ENCODE peak calls at places on chromosome 1, in six cellular contexts. One of them, this sample, is unnamed.

GRCh38 chr1:187096689-187097088 is 267.9 kb downstream of the PLA2G4A start:
- DNase-seq in stomach: no peak
- DNase-seq in HTR-8/SVneo: no peak
- DNase-seq in ELF-1: no peak
- DNase-seq in psoas muscle: no peak
- DNase-seq in nucleus accumbens: no peak
- DNase-seq in this sample: no peak

GRCh38 chr1:94961582-94961981 is 34.7 kb upstream of the CNN3 start:
- DNase-seq in stomach: no peak
- DNase-seq in HTR-8/SVneo: no peak
- DNase-seq in ELF-1: no peak
- DNase-seq in psoas muscle: no peak
- DNase-seq in nucleus accumbens: no peak
- DNase-seq in this sample: no peak

GRCh38 chr1:9397047-9397446 is 104.4 kb downstream of the SPSB1 start:
- DNase-seq in stomach: no peak
- DNase-seq in HTR-8/SVneo: no peak
- DNase-seq in ELF-1: no peak
- DNase-seq in psoas muscle: no peak
- DNase-seq in nucleus accumbens: no peak
- DNase-seq in this sample: no peak

GRCh38 chr1:226548281-226549093 is at the start of gene STUM:
- DNase-seq in stomach: peak
- DNase-seq in HTR-8/SVneo: no peak
- DNase-seq in ELF-1: peak
- DNase-seq in psoas muscle: peak
- DNase-seq in nucleus accumbens: no peak
- DNase-seq in this sample: no peak

GRCh38 chr1:3727042-3727824 is 25.0 kb upstream of the CCDC27 start:
- DNase-seq in stomach: peak
- DNase-seq in HTR-8/SVneo: no peak
- DNase-seq in ELF-1: peak
- DNase-seq in psoas muscle: no peak
- DNase-seq in nucleus accumbens: no peak
- DNase-seq in this sample: no peak

GRCh38 chr1:53461329-53462044 is 2.3 kb downstream of the DMRTB1 start:
- DNase-seq in stomach: no peak
- DNase-seq in HTR-8/SVneo: no peak
- DNase-seq in ELF-1: no peak
- DNase-seq in psoas muscle: no peak
- DNase-seq in nucleus accumbens: no peak
- DNase-seq in this sample: no peak

GRCh38 chr1:29636936-29637335 is 400.6 kb downstream of the PTPRU start:
- DNase-seq in stomach: no peak
- DNase-seq in HTR-8/SVneo: no peak
- DNase-seq in ELF-1: no peak
- DNase-seq in psoas muscle: no peak
- DNase-seq in nucleus accumbens: no peak
- DNase-seq in this sample: no peak

GRCh38 chr1:94903318-94904009 is 23.4 kb downstream of the CNN3 start:
- DNase-seq in stomach: no peak
- DNase-seq in HTR-8/SVneo: no peak
- DNase-seq in ELF-1: no peak
- DNase-seq in psoas muscle: no peak
- DNase-seq in nucleus accumbens: no peak
- DNase-seq in this sample: no peak

GRCh38 chr1:3695326-3696217 is 43.3 kb downstream of the TP73 start:
- DNase-seq in stomach: peak
- DNase-seq in HTR-8/SVneo: peak
- DNase-seq in ELF-1: peak
- DNase-seq in psoas muscle: no peak
- DNase-seq in nucleus accumbens: no peak
- DNase-seq in this sample: no peak

GRCh38 chr1:6554907-6555778 is at the start of gene TAS1R1:
- DNase-seq in stomach: peak
- DNase-seq in HTR-8/SVneo: no peak
- DNase-seq in ELF-1: no peak
- DNase-seq in psoas muscle: peak
- DNase-seq in nucleus accumbens: no peak
- DNase-seq in this sample: no peak

GRCh38 chr1:201456499-201457309 is 12.3 kb downstream of the PHLDA3 start:
- DNase-seq in stomach: no peak
- DNase-seq in HTR-8/SVneo: no peak
- DNase-seq in ELF-1: peak
- DNase-seq in psoas muscle: peak
- DNase-seq in nucleus accumbens: peak
- DNase-seq in this sample: no peak

GRCh38 chr1:246690100-246690499 is 34.1 kb upstream of the SCCPDH start:
- DNase-seq in stomach: no peak
- DNase-seq in HTR-8/SVneo: no peak
- DNase-seq in ELF-1: no peak
- DNase-seq in psoas muscle: no peak
- DNase-seq in nucleus accumbens: no peak
- DNase-seq in this sample: no peak

GRCh38 chr1:85372683-85373446 is 92.1 kb downstream of the DDAH1 start:
- DNase-seq in stomach: no peak
- DNase-seq in HTR-8/SVneo: peak
- DNase-seq in ELF-1: no peak
- DNase-seq in psoas muscle: no peak
- DNase-seq in nucleus accumbens: no peak
- DNase-seq in this sample: peak

GRCh38 chr1:145997156-145998023 is 1.0 kb upstream of the TXNIP start:
- DNase-seq in stomach: peak
- DNase-seq in HTR-8/SVneo: no peak
- DNase-seq in ELF-1: peak
- DNase-seq in psoas muscle: peak
- DNase-seq in nucleus accumbens: no peak
- DNase-seq in this sample: no peak

GRCh38 chr1:165954940-165955339 is 127.5 kb downstream of the UCK2 start:
- DNase-seq in stomach: no peak
- DNase-seq in HTR-8/SVneo: no peak
- DNase-seq in ELF-1: no peak
- DNase-seq in psoas muscle: no peak
- DNase-seq in nucleus accumbens: no peak
- DNase-seq in this sample: no peak

GRCh38 chr1:44801491-44802305 is 1.5 kb downstream of the PLK3 start:
- DNase-seq in stomach: no peak
- DNase-seq in HTR-8/SVneo: no peak
- DNase-seq in ELF-1: no peak
- DNase-seq in psoas muscle: no peak
- DNase-seq in nucleus accumbens: no peak
- DNase-seq in this sample: no peak

GRCh38 chr1:47776554-47777156 is 220.5 kb downstream of the TRABD2B start:
- DNase-seq in stomach: no peak
- DNase-seq in HTR-8/SVneo: no peak
- DNase-seq in ELF-1: no peak
- DNase-seq in psoas muscle: no peak
- DNase-seq in nucleus accumbens: no peak
- DNase-seq in this sample: no peak

GRCh38 chr1:221740260-221740830 is 1.5 kb downstream of the DUSP10 start:
- DNase-seq in stomach: no peak
- DNase-seq in HTR-8/SVneo: no peak
- DNase-seq in ELF-1: no peak
- DNase-seq in psoas muscle: no peak
- DNase-seq in nucleus accumbens: no peak
- DNase-seq in this sample: no peak

GRCh38 chr1:43452789-43453441 is 816 bp downstream of the HYI start:
- DNase-seq in stomach: peak
- DNase-seq in HTR-8/SVneo: peak
- DNase-seq in ELF-1: peak
- DNase-seq in psoas muscle: no peak
- DNase-seq in nucleus accumbens: no peak
- DNase-seq in this sample: no peak

GRCh38 chr1:41870076-41870562 is 48.6 kb downstream of the HIVEP3 start:
- DNase-seq in stomach: no peak
- DNase-seq in HTR-8/SVneo: peak
- DNase-seq in ELF-1: no peak
- DNase-seq in psoas muscle: no peak
- DNase-seq in nucleus accumbens: no peak
- DNase-seq in this sample: peak

GRCh38 chr1:244144053-244144452 is 93.0 kb downstream of the ZBTB18 start:
- DNase-seq in stomach: no peak
- DNase-seq in HTR-8/SVneo: no peak
- DNase-seq in ELF-1: no peak
- DNase-seq in psoas muscle: no peak
- DNase-seq in nucleus accumbens: no peak
- DNase-seq in this sample: no peak

GRCh38 chr1:108057536-108057935 is 92.6 kb upstream of the VAV3 start:
- DNase-seq in stomach: no peak
- DNase-seq in HTR-8/SVneo: no peak
- DNase-seq in ELF-1: peak
- DNase-seq in psoas muscle: peak
- DNase-seq in nucleus accumbens: no peak
- DNase-seq in this sample: no peak

GRCh38 chr1:189429610-189430009 is 1048.1 kb downstream of the BRINP3 start:
- DNase-seq in stomach: no peak
- DNase-seq in HTR-8/SVneo: peak
- DNase-seq in ELF-1: peak
- DNase-seq in psoas muscle: no peak
- DNase-seq in nucleus accumbens: no peak
- DNase-seq in this sample: no peak

GRCh38 chr1:147618077-147618569 is 52.2 kb downstream of the ACP6 start:
- DNase-seq in stomach: no peak
- DNase-seq in HTR-8/SVneo: no peak
- DNase-seq in ELF-1: no peak
- DNase-seq in psoas muscle: no peak
- DNase-seq in nucleus accumbens: no peak
- DNase-seq in this sample: no peak

GRCh38 chr1:173344034-173344743 is 132.9 kb upstream of the PRDX6 start:
- DNase-seq in stomach: no peak
- DNase-seq in HTR-8/SVneo: no peak
- DNase-seq in ELF-1: no peak
- DNase-seq in psoas muscle: no peak
- DNase-seq in nucleus accumbens: no peak
- DNase-seq in this sample: no peak

GRCh38 chr1:6517435-6517851 is 26.0 kb upstream of the PLEKHG5 start:
- DNase-seq in stomach: no peak
- DNase-seq in HTR-8/SVneo: peak
- DNase-seq in ELF-1: peak
- DNase-seq in psoas muscle: no peak
- DNase-seq in nucleus accumbens: no peak
- DNase-seq in this sample: no peak

GRCh38 chr1:225657462-225657989 is 4.6 kb upstream of the ENAH start:
- DNase-seq in stomach: no peak
- DNase-seq in HTR-8/SVneo: peak
- DNase-seq in ELF-1: peak
- DNase-seq in psoas muscle: no peak
- DNase-seq in nucleus accumbens: no peak
- DNase-seq in this sample: no peak

GRCh38 chr1:162443906-162444305 is 32.0 kb upstream of the SH2D1B start:
- DNase-seq in stomach: no peak
- DNase-seq in HTR-8/SVneo: no peak
- DNase-seq in ELF-1: no peak
- DNase-seq in psoas muscle: no peak
- DNase-seq in nucleus accumbens: no peak
- DNase-seq in this sample: no peak

GRCh38 chr1:182795563-182796228 is 6.1 kb downstream of the NPL start:
- DNase-seq in stomach: no peak
- DNase-seq in HTR-8/SVneo: no peak
- DNase-seq in ELF-1: no peak
- DNase-seq in psoas muscle: no peak
- DNase-seq in nucleus accumbens: no peak
- DNase-seq in this sample: peak

GRCh38 chr1:205344010-205344808 is 12.5 kb downstream of the KLHDC8A start:
- DNase-seq in stomach: peak
- DNase-seq in HTR-8/SVneo: no peak
- DNase-seq in ELF-1: peak
- DNase-seq in psoas muscle: peak
- DNase-seq in nucleus accumbens: no peak
- DNase-seq in this sample: no peak

GRCh38 chr1:223419561-223419960 is 26.3 kb downstream of the CCDC185 start:
- DNase-seq in stomach: no peak
- DNase-seq in HTR-8/SVneo: no peak
- DNase-seq in ELF-1: no peak
- DNase-seq in psoas muscle: no peak
- DNase-seq in nucleus accumbens: no peak
- DNase-seq in this sample: no peak

GRCh38 chr1:30864681-30865080 is 43.9 kb downstream of the SDC3 start:
- DNase-seq in stomach: no peak
- DNase-seq in HTR-8/SVneo: no peak
- DNase-seq in ELF-1: no peak
- DNase-seq in psoas muscle: no peak
- DNase-seq in nucleus accumbens: no peak
- DNase-seq in this sample: no peak

GRCh38 chr1:151133339-151133761 is 13.1 kb downstream of the SEMA6C start:
- DNase-seq in stomach: no peak
- DNase-seq in HTR-8/SVneo: no peak
- DNase-seq in ELF-1: peak
- DNase-seq in psoas muscle: no peak
- DNase-seq in nucleus accumbens: no peak
- DNase-seq in this sample: no peak

GRCh38 chr1:78274814-78275213 is 216.0 kb upstream of the PTGFR start:
- DNase-seq in stomach: no peak
- DNase-seq in HTR-8/SVneo: no peak
- DNase-seq in ELF-1: no peak
- DNase-seq in psoas muscle: no peak
- DNase-seq in nucleus accumbens: no peak
- DNase-seq in this sample: peak

GRCh38 chr1:77627965-77628570 is 54.4 kb downstream of the ZZZ3 start:
- DNase-seq in stomach: no peak
- DNase-seq in HTR-8/SVneo: no peak
- DNase-seq in ELF-1: no peak
- DNase-seq in psoas muscle: no peak
- DNase-seq in nucleus accumbens: no peak
- DNase-seq in this sample: no peak

GRCh38 chr1:8351693-8352470 is 34.0 kb downstream of the SLC45A1 start:
- DNase-seq in stomach: no peak
- DNase-seq in HTR-8/SVneo: no peak
- DNase-seq in ELF-1: peak
- DNase-seq in psoas muscle: no peak
- DNase-seq in nucleus accumbens: no peak
- DNase-seq in this sample: no peak

GRCh38 chr1:228089520-228090380 is 7.2 kb downstream of the ARF1 start:
- DNase-seq in stomach: peak
- DNase-seq in HTR-8/SVneo: no peak
- DNase-seq in ELF-1: peak
- DNase-seq in psoas muscle: peak
- DNase-seq in nucleus accumbens: no peak
- DNase-seq in this sample: no peak

GRCh38 chr1:87867631-87868030 is 539.0 kb downstream of the LMO4 start:
- DNase-seq in stomach: no peak
- DNase-seq in HTR-8/SVneo: no peak
- DNase-seq in ELF-1: no peak
- DNase-seq in psoas muscle: no peak
- DNase-seq in nucleus accumbens: no peak
- DNase-seq in this sample: no peak

GRCh38 chr1:3068400-3069361 is at the start of gene PRDM16:
- DNase-seq in stomach: peak
- DNase-seq in HTR-8/SVneo: peak
- DNase-seq in ELF-1: no peak
- DNase-seq in psoas muscle: peak
- DNase-seq in nucleus accumbens: no peak
- DNase-seq in this sample: no peak